ENCODE peak calls at places on chromosomes 16 and 17, in four cellular contexts. One of them, this sample, is unnamed. For H3K9me3, the result is how much of the 10 kb centered on the place peaks cover.

GRCh38 chr17:59154335-59154720 is 658 bp downstream of the SKA2 start:
- DNase-seq in mesenchymal stem cell: peak
- DNase-seq in H9: no peak
- DNase-seq in trophoblast cell: peak
- DNase-seq in this sample: peak

GRCh38 chr16:67329901-67330300 is 3.3 kb downstream of the LRRC36 start:
- DNase-seq in mesenchymal stem cell: no peak
- DNase-seq in H9: no peak
- DNase-seq in trophoblast cell: no peak
- DNase-seq in this sample: no peak

GRCh38 chr17:79830303-79830702 is 8.9 kb downstream of the CBX4 start:
- DNase-seq in mesenchymal stem cell: no peak
- DNase-seq in H9: peak
- DNase-seq in trophoblast cell: no peak
- DNase-seq in this sample: no peak

GRCh38 chr17:49101054-49101534 is 31.5 kb upstream of the B4GALNT2 start:
- DNase-seq in mesenchymal stem cell: peak
- DNase-seq in H9: no peak
- DNase-seq in trophoblast cell: peak
- DNase-seq in this sample: no peak

GRCh38 chr16:29665294-29666077 is 2.4 kb downstream of the SPN start:
- DNase-seq in mesenchymal stem cell: no peak
- DNase-seq in H9: no peak
- DNase-seq in trophoblast cell: no peak
- DNase-seq in this sample: no peak

GRCh38 chr16:53090591-53091507 is 36.1 kb downstream of the CHD9 start:
- DNase-seq in mesenchymal stem cell: peak
- DNase-seq in H9: no peak
- DNase-seq in trophoblast cell: no peak
- DNase-seq in this sample: no peak

GRCh38 chr17:7445011-7445927 is at the start of gene CHRNB1:
- DNase-seq in mesenchymal stem cell: peak
- DNase-seq in H9: peak
- DNase-seq in trophoblast cell: peak
- DNase-seq in this sample: peak

GRCh38 chr17:57723427-57724037 is 21.6 kb downstream of the CCDC182 start:
- DNase-seq in mesenchymal stem cell: no peak
- DNase-seq in H9: no peak
- DNase-seq in trophoblast cell: no peak
- DNase-seq in this sample: no peak

GRCh38 chr17:42251115-42251514 is 25.1 kb downstream of the STAT5B start:
- DNase-seq in mesenchymal stem cell: no peak
- DNase-seq in H9: no peak
- DNase-seq in trophoblast cell: peak
- DNase-seq in this sample: no peak

GRCh38 chr16:79093554-79093967 is 507.0 kb downstream of the MAF start:
- DNase-seq in mesenchymal stem cell: no peak
- DNase-seq in H9: no peak
- DNase-seq in trophoblast cell: peak
- DNase-seq in this sample: no peak

GRCh38 chr17:66726371-66726770 is 108.5 kb upstream of the CACNG5 start:
- DNase-seq in mesenchymal stem cell: no peak
- DNase-seq in H9: no peak
- DNase-seq in trophoblast cell: no peak
- DNase-seq in this sample: no peak

GRCh38 chr17:42673885-42674754 is 2.7 kb downstream of the PLEKHH3 start:
- DNase-seq in mesenchymal stem cell: peak
- DNase-seq in H9: peak
- DNase-seq in trophoblast cell: peak
- DNase-seq in this sample: no peak

GRCh38 chr16:74169687-74170522 is 126.7 kb upstream of the PSMD7 start:
- DNase-seq in mesenchymal stem cell: peak
- DNase-seq in H9: no peak
- DNase-seq in trophoblast cell: no peak
- DNase-seq in this sample: no peak

GRCh38 chr17:1870592-1870991 is 40.8 kb downstream of the RPA1 start:
- DNase-seq in mesenchymal stem cell: no peak
- DNase-seq in H9: no peak
- DNase-seq in trophoblast cell: no peak
- DNase-seq in this sample: no peak

GRCh38 chr17:36703860-36704266 is 102.5 kb downstream of the MRM1 start:
- DNase-seq in mesenchymal stem cell: peak
- DNase-seq in H9: peak
- DNase-seq in trophoblast cell: peak
- DNase-seq in this sample: peak

GRCh38 chr16:57623251-57624043 is 5.0 kb upstream of the ADGRG1 start:
- DNase-seq in mesenchymal stem cell: peak
- DNase-seq in H9: peak
- DNase-seq in trophoblast cell: peak
- DNase-seq in this sample: no peak

GRCh38 chr17:40321502-40322416 is 12.8 kb downstream of the RARA start:
- DNase-seq in mesenchymal stem cell: no peak
- DNase-seq in H9: peak
- DNase-seq in trophoblast cell: no peak
- DNase-seq in this sample: no peak

GRCh38 chr16:62225675-62226074 is 189.4 kb upstream of the CDH8 start:
- DNase-seq in mesenchymal stem cell: peak
- DNase-seq in H9: peak
- DNase-seq in trophoblast cell: peak
- DNase-seq in this sample: peak

GRCh38 chr17:55663395-55663794 is 59.3 kb downstream of the TMEM100 start:
- DNase-seq in mesenchymal stem cell: no peak
- DNase-seq in H9: no peak
- DNase-seq in trophoblast cell: no peak
- DNase-seq in this sample: no peak

GRCh38 chr17:70521821-70522256 is 352.5 kb downstream of the KCNJ2 start:
- DNase-seq in mesenchymal stem cell: no peak
- DNase-seq in H9: no peak
- DNase-seq in trophoblast cell: no peak
- DNase-seq in this sample: no peak

GRCh38 chr17:15220785-15221184 is 44.3 kb downstream of the PMP22 start:
- DNase-seq in mesenchymal stem cell: peak
- DNase-seq in H9: no peak
- DNase-seq in trophoblast cell: peak
- DNase-seq in this sample: no peak

GRCh38 chr16:85475233-85475632 is 137.9 kb upstream of the GSE1 start:
- DNase-seq in mesenchymal stem cell: no peak
- DNase-seq in H9: no peak
- DNase-seq in trophoblast cell: peak
- DNase-seq in this sample: no peak

GRCh38 chr16:27596411-27596810 is 46.5 kb downstream of the KATNIP start:
- DNase-seq in mesenchymal stem cell: no peak
- DNase-seq in H9: no peak
- DNase-seq in trophoblast cell: peak
- DNase-seq in this sample: no peak

GRCh38 chr16:58196898-58197313 is 1.0 kb downstream of the CSNK2A2 start:
- DNase-seq in mesenchymal stem cell: peak
- DNase-seq in H9: no peak
- DNase-seq in trophoblast cell: no peak
- DNase-seq in this sample: no peak

GRCh38 chr17:72825218-72825617 is 267.3 kb downstream of the SLC39A11 start:
- DNase-seq in mesenchymal stem cell: no peak
- DNase-seq in H9: no peak
- DNase-seq in trophoblast cell: no peak
- DNase-seq in this sample: no peak
- H3K9me3 ChIP-seq in mesenchymal stem cell: under half
- H3K9me3 ChIP-seq in H9: under half
- H3K9me3 ChIP-seq in trophoblast cell: under half
- H3K9me3 ChIP-seq in this sample: under half

GRCh38 chr16:4290236-4290830 is 17.5 kb upstream of the TFAP4 start:
- DNase-seq in mesenchymal stem cell: peak
- DNase-seq in H9: no peak
- DNase-seq in trophoblast cell: peak
- DNase-seq in this sample: no peak

GRCh38 chr16:4293181-4293716 is 20.4 kb upstream of the TFAP4 start:
- DNase-seq in mesenchymal stem cell: no peak
- DNase-seq in H9: no peak
- DNase-seq in trophoblast cell: no peak
- DNase-seq in this sample: no peak

GRCh38 chr16:4297480-4297879 is 18.4 kb upstream of the GLIS2 start:
- DNase-seq in mesenchymal stem cell: no peak
- DNase-seq in H9: no peak
- DNase-seq in trophoblast cell: no peak
- DNase-seq in this sample: no peak

GRCh38 chr16:4291699-4292098 is 18.9 kb upstream of the TFAP4 start:
- DNase-seq in mesenchymal stem cell: no peak
- DNase-seq in H9: no peak
- DNase-seq in trophoblast cell: no peak
- DNase-seq in this sample: no peak

GRCh38 chr16:4293822-4294457 is 21.1 kb upstream of the TFAP4 start:
- DNase-seq in mesenchymal stem cell: peak
- DNase-seq in H9: peak
- DNase-seq in trophoblast cell: no peak
- DNase-seq in this sample: no peak
- H3K4ac ChIP-seq in mesenchymal stem cell: peak
- H3K4ac ChIP-seq in H9: no peak
- H3K4ac ChIP-seq in trophoblast cell: peak
- H3K4ac ChIP-seq in this sample: no peak

DNA sequence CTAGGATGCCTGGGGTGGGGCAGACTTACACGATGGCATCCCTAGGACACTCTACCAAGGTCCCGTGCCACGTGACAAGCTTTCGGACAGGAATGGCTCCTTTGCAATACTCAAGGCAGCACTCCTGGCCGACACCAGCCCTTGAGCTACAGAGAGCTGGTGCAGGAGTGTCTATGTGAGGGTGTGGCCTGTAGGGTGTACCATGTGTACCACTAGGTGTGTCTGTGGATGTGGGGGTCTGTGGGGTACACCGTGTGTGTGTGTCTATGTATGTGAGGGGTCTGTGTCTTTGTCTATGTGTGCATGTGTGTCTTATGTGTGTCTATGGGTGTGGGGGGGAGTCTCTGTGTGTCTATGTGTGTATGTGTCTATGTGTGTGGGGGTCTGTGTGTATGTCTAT is 1.9 kb upstream of the TLE7 start:
- DNase-seq in mesenchymal stem cell: no peak
- DNase-seq in H9: no peak
- DNase-seq in trophoblast cell: no peak
- DNase-seq in this sample: no peak
- H3K9me3 ChIP-seq in mesenchymal stem cell: half or more
- H3K9me3 ChIP-seq in H9: under half
- H3K9me3 ChIP-seq in trophoblast cell: under half
- H3K9me3 ChIP-seq in this sample: under half

GRCh38 chr17:81926451-81927144 is 937 bp downstream of the MAFG start:
- DNase-seq in mesenchymal stem cell: peak
- DNase-seq in H9: peak
- DNase-seq in trophoblast cell: peak
- DNase-seq in this sample: no peak

GRCh38 chr17:81922566-81923301 is 4.8 kb upstream of the SIRT7 start:
- DNase-seq in mesenchymal stem cell: no peak
- DNase-seq in H9: no peak
- DNase-seq in trophoblast cell: no peak
- DNase-seq in this sample: no peak

GRCh38 chr17:81923302-81924260 is 4.0 kb downstream of the MAFG start:
- DNase-seq in mesenchymal stem cell: peak
- DNase-seq in H9: peak
- DNase-seq in trophoblast cell: peak
- DNase-seq in this sample: no peak

GRCh38 chr17:81925860-81926450 is 1.6 kb downstream of the MAFG start:
- DNase-seq in mesenchymal stem cell: no peak
- DNase-seq in H9: no peak
- DNase-seq in trophoblast cell: no peak
- DNase-seq in this sample: no peak

DNA sequence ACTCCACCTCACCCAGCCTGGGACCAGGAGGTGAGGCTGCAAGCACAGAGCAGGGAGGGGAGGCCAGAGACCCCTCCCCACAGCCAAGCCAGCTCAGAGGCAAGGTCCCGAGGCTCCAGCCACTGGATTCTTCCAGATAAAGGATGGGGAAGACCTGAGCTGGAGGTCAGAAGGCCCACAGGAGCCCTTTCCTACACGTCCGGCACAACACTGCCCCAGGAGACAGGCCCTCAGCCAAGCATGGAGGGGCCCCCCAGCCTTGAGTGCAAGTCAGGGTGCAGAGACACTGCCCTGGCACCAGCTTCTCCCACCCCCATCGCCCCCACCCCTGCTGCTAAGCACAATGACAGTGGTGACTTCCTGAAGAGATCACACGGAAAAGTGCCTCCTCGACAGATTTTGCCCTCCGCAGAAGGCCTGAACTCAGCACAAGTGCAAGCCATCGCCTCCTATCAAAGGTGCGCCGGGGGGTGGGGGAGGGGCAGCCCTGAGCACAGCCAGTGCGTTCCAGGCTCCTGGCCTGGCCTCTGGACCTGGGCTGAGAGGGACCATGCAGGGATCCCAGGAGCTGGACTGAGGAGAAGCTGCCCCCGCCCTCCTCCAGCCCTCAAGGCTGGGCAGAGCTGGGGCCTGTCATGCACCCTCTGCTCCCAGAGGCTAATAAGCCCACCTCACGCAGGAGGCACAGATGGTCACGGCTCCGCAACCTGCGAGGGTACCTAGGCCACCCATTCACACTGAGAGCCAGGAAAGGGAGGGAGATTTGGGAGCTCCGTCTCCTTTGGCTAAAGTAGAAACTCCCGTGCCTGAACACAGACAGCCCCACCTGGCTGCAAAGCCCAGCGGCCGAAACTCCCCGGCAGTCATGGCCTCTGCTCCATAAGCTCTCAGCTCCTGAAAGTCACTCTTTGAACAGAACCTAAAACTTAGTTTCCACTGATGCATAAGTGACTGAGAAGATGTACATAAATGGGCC is 2.7 kb downstream of the MAFG start:
- DNase-seq in mesenchymal stem cell: no peak
- DNase-seq in H9: peak
- DNase-seq in trophoblast cell: no peak
- DNase-seq in this sample: no peak
- H3K4ac ChIP-seq in mesenchymal stem cell: no peak
- H3K4ac ChIP-seq in H9: no peak
- H3K4ac ChIP-seq in trophoblast cell: peak
- H3K4ac ChIP-seq in this sample: no peak

DNA sequence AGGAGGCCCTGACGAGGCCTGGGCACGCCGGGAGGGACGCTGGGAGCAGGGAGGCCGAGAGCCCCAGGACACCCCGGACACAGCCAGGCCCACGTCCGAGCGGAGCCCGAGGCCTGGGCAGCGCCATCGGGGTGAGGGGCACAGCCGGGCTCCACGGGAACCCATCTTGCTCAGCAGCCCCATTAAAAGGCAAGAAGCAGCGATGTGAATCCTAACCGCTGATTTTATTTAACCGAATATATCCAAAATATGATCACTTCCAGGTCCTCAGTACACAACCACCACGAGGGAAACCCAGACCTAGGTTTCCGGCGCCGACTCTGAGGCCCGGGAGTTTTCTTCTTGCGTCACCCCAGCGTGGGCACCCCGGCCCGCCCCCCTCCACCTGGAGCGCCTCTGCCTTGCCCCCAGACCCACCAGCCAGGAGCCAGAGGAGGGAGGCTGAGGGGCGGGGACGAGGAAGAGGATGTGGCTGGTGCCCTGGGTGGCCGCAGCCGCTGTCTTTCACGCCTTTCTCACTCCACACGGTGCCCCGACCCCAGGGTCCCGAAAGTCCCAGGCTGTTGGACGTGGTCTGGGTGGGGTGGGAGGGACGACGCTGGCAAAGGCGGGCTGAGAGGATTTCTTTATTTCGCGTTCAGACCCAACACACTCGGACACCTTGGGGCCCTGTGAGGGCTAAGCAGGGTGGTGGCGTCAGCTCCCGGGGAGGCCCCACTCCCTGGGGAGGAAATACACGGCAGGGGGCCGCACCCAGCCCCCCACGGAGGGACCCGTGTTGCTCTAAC is 568 bp upstream of the CCDC154 start:
- DNase-seq in mesenchymal stem cell: no peak
- DNase-seq in H9: no peak
- DNase-seq in trophoblast cell: no peak
- DNase-seq in this sample: no peak
- H3K9me3 ChIP-seq in mesenchymal stem cell: under half
- H3K9me3 ChIP-seq in H9: under half
- H3K9me3 ChIP-seq in trophoblast cell: under half
- H3K9me3 ChIP-seq in this sample: under half

This sample was measured in neuronal stem cell.